ENCODE peak calls at places on chromosomes 4 and X, in nine cellular contexts. V is endothelial cell; A is tibial artery; I is CD4-positive, alpha-beta T cell; M is natural killer cell; U is fibroblast of lung; S is GM12865; P is progenitor cell of endocrine pancreas; B is foreskin fibroblast. E is an unnamed sample.

GRCh38 chr4:108149588-108150380 is 18.9 kb downstream of the LEF1 start:
- DNase-seq in V (no peak), A (no peak), I (no peak), M (no peak), U (no peak), S (no peak), P (no peak), B (no peak), E (no peak)

GRCh38 chr4:8868321-8869001 is 3.2 kb downstream of the HMX1 start:
- DNase-seq in V (no peak), A (no peak), I (no peak), M (no peak), U (no peak), S (no peak), P (no peak), B (no peak), E (no peak)

GRCh38 chr4:7774301-7775019 is 165.2 kb downstream of the AFAP1 start:
- DNase-seq in V (no peak), A (peak), I (no peak), M (no peak), U (no peak), S (no peak), P (no peak), B (no peak), E (no peak)

GRCh38 chr4:6474053-6474568 is 1.7 kb upstream of the PPP2R2C start:
- DNase-seq in V (peak), A (no peak), I (no peak), M (no peak), U (no peak), S (no peak), P (peak), B (no peak), E (no peak)

GRCh38 chr4:118968006-118968405 is 79.4 kb downstream of the SYNPO2 start:
- DNase-seq in V (peak), A (peak), I (no peak), M (no peak), U (peak), S (peak), P (no peak), B (peak), E (peak)

GRCh38 chr4:22712541-22712940 is 19.8 kb downstream of the GBA3 start:
- DNase-seq in V (no peak), A (no peak), I (no peak), M (no peak), U (no peak), S (no peak), P (no peak), B (no peak), E (no peak)

GRCh38 chrX:106247162-106247561 is 79.1 kb downstream of the PWWP3B start:
- DNase-seq in V (no peak), A (no peak), I (no peak), M (no peak), U (no peak), S (no peak), P (no peak), B (peak), E (no peak)

GRCh38 chr4:39933689-39934590 is 43.8 kb downstream of the PDS5A start:
- DNase-seq in V (no peak), A (no peak), I (no peak), M (no peak), U (peak), S (peak), P (no peak), B (no peak), E (no peak)

GRCh38 chr4:42603865-42604264 is 53.0 kb downstream of the ATP8A1 start:
- DNase-seq in V (no peak), A (no peak), I (no peak), M (no peak), U (no peak), S (no peak), P (no peak), B (no peak), E (no peak)

GRCh38 chr4:139458999-139459398 is 5.1 kb downstream of the RAB33B start:
- DNase-seq in V (no peak), A (no peak), I (no peak), M (no peak), U (no peak), S (no peak), P (no peak), B (no peak), E (no peak)

GRCh38 chr4:3451956-3452355 is 10.2 kb downstream of the HGFAC start:
- DNase-seq in V (no peak), A (no peak), I (no peak), M (no peak), U (peak), S (no peak), P (no peak), B (peak), E (no peak)

GRCh38 chr4:174217273-174218126 is 66.0 kb downstream of the FBXO8 start:
- DNase-seq in V (no peak), A (no peak), I (no peak), M (no peak), U (peak), S (no peak), P (no peak), B (peak), E (peak)

GRCh38 chr4:161249779-161250440 is 913.9 kb downstream of the FSTL5 start:
- DNase-seq in V (no peak), A (no peak), I (no peak), M (no peak), U (no peak), S (no peak), P (no peak), B (no peak), E (no peak)

GRCh38 chr4:161254375-161254774 is 909.4 kb downstream of the FSTL5 start:
- DNase-seq in V (no peak), A (no peak), I (no peak), M (no peak), U (no peak), S (no peak), P (no peak), B (no peak), E (no peak)

GRCh38 chr4:161256172-161256571 is 907.6 kb downstream of the FSTL5 start:
- DNase-seq in V (no peak), A (no peak), I (no peak), M (no peak), U (peak), S (no peak), P (no peak), B (no peak), E (no peak)

GRCh38 chr4:161248880-161249279 is 914.9 kb downstream of the FSTL5 start:
- DNase-seq in V (no peak), A (no peak), I (no peak), M (no peak), U (no peak), S (no peak), P (no peak), B (no peak), E (no peak)

DNA sequence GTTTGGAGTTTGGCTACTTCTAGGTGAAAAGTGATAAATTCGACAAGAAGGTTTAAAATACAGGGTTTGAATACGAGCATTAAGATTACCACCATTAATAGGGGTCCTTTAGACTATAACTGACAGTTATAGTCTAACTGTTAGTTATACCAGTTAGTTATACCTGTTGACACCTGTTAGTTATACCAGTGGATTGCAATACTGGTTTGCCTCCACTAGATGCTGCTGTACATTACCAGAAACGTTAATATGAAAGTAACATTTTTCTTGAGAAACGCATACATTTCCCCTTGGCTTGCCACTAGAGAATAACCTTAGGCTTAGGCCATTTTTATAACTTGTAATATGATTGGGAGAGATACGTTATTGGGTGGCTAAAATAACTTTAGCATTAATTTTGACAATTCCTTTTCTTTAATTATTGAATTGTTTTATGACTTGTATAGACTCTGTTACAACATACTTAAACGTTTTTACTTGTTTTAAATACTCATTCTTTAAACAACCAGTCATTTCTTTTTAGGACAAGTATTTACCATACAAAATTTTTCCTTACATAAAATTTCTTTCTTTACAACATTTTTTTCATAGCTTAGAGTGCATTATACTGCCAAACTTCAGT is 911.2 kb downstream of the FSTL5 start:
- DNase-seq in V (no peak), A (no peak), I (no peak), M (no peak), U (peak), S (peak), P (no peak), B (no peak), E (peak)
- TF ChIP-seq CTCF in V (peak), A (no peak), I (peak), M (no peak), U (peak), S (peak), P (peak), B (peak), E (peak)

GRCh38 chr4:152356428-152357034 is 179.4 kb downstream of the FBXW7 start:
- DNase-seq in V (no peak), A (no peak), I (no peak), M (no peak), U (peak), S (no peak), P (no peak), B (no peak), E (no peak)
- TF ChIP-seq CTCF in V (no peak), A (no peak), I (peak), M (no peak), U (no peak), S (no peak), P (no peak), B (no peak), E (peak)

GRCh38 chr4:83454626-83455025 is 997 bp downstream of the HELQ start:
- DNase-seq in V (no peak), A (no peak), I (no peak), M (no peak), U (peak), S (no peak), P (no peak), B (no peak), E (no peak)
- TF ChIP-seq CTCF in V (no peak), A (no peak), I (no peak), M (no peak), U (no peak), S (no peak), P (no peak), B (no peak), E (no peak)

GRCh38 chr4:141702472-141703182 is 66.2 kb downstream of the IL15 start:
- DNase-seq in V (no peak), A (no peak), I (no peak), M (no peak), U (peak), S (peak), P (no peak), B (no peak), E (no peak)
- TF ChIP-seq CTCF in V (no peak), A (no peak), I (no peak), M (no peak), U (peak), S (peak), P (no peak), B (no peak), E (peak)

DNA sequence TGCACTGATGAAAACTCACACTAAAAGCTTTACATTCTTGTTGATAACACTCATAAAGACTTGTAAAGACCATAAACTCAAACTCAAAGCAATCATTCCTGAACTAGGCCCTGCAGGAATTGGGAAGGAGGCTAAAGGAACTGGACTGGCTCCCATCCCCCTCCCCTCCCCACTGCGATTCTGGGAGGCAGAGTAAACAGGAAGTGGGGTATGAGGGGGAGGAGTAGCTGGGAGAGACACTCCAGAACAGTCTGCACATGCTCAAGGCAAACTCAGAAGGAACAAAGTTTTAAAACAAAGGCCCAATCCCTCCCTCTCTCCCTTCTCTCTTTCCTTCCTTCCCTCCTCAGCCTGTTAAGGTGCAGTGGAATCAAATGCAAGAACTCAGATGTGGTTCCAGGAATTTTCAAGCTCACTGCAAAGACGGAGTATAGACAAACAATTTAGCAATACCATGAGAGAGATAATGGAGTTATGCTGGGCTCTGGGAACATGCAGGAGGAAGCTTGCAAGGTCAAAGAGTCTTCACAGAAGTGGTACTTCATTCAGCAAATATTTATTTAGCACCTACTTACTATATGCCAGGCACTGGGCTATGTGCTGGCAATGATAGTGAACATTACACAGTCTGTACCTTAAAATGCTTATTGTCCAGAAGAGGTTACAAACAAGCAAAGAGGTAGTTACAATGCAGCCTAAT is 15.9 kb downstream of the MID1IP1 start:
- DNase-seq in V (peak), A (peak), I (no peak), M (no peak), U (peak), S (no peak), P (no peak), B (no peak), E (no peak)
- TF ChIP-seq CTCF in V (no peak), A (no peak), I (no peak), M (no peak), U (no peak), S (no peak), P (no peak), B (no peak), E (no peak)

DNA sequence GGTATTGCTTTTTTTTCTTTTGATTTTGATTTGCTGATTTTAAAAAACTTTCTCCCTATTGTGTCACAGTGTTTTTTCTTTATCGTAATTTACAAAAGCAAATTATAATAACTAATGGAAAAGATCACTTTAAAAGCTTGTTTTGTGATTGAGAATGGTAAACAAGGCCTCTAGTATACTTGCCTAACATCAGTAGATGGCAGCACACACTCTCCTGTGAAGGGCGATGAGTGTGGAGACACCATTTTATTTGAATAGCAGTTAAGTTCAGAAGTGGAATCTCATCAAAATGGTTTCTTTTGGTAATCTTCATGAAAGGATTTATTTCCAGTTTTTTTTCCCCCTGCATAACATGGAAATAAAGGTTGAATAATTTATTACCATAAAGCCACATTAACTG is 72.3 kb downstream of the PAK3 start:
- DNase-seq in V (peak), A (no peak), I (no peak), M (no peak), U (peak), S (peak), P (no peak), B (no peak), E (no peak)
- TF ChIP-seq CTCF in V (no peak), A (no peak), I (no peak), M (no peak), U (no peak), S (no peak), P (peak), B (no peak), E (no peak)

DNA sequence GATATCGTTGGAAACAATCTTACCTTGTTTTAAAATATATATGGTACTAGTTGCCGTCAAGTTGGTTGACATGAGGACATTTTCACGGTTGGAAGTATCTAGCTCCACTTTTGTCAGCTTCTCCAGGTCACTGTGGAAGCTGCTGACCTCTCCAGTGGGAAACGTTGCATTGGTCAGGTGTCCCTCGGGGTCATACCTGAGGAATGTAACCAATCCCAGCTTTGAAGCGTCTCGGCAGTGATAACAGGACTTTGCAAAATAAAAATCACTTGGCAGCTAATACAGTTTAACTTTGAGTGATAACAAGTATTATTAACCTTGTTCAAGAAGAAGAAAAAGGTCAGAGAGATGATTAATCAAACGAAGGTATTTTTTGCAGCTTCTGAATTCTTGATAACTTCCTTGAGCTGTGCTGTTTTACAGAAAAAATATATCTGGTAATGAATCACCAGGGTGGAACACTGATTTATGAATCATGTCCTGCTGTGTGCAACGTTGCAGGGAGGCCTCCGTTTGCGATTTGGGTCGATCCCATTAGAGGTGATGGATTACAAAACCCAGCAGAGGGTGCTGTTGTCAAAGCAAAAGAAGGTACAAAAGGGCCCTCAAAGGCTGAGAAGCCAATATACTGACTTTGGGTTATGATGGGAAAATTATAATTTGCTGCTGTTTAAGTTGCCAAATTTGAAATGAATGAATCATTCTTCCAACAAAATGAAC is 60.1 kb downstream of the SH2D1A start:
- DNase-seq in V (peak), A (no peak), I (no peak), M (no peak), U (peak), S (peak), P (peak), B (peak), E (peak)
- TF ChIP-seq CTCF in V (peak), A (peak), I (no peak), M (no peak), U (peak), S (peak), P (peak), B (peak), E (peak)

GRCh38 chrX:80184854-80185253 is 170.3 kb downstream of the TBX22 start:
- DNase-seq in V (no peak), A (no peak), I (no peak), M (no peak), U (no peak), S (no peak), P (no peak), B (no peak), E (no peak)

GRCh38 chrX:80181079-80181478 is 166.5 kb downstream of the TBX22 start:
- DNase-seq in V (peak), A (no peak), I (no peak), M (no peak), U (no peak), S (no peak), P (no peak), B (no peak), E (no peak)
- TF ChIP-seq CTCF in V (peak), A (no peak), I (no peak), M (no peak), U (no peak), S (peak), P (peak), B (no peak), E (no peak)

GRCh38 chr4:56626963-56627362 is 54.1 kb downstream of the HOPX start:
- DNase-seq in V (no peak), A (no peak), I (no peak), M (no peak), U (no peak), S (peak), P (no peak), B (no peak), E (no peak)
- TF ChIP-seq CTCF in V (no peak), A (no peak), I (no peak), M (no peak), U (no peak), S (peak), P (no peak), B (no peak), E (peak)

DNA sequence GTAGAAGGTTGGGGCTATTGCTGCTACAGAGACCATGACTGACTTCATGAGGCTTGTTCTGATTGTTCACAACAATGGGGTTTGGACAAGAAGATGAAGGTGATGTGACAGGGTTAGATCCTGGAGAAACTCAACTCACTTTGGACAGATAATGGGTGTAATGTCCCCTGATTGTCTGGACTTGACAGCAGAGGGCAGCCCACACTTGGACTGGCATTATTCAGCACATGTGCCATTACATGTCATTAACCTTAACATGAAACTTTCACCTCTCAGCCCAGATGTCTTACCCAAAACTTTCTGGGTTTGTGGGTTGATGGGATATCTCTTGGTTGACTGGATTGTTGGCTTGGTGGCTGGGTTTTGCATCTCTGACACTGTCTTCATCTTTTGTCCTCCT is 101.5 kb downstream of the MXRA5 start:
- DNase-seq in V (no peak), A (no peak), I (no peak), M (no peak), U (no peak), S (no peak), P (no peak), B (no peak), E (no peak)
- TF ChIP-seq CTCF in V (no peak), A (peak), I (no peak), M (no peak), U (no peak), S (no peak), P (no peak), B (no peak), E (no peak)